ENCODE peak calls at places on chromosomes 5 and 9, in six cellular contexts. N is activated naive CD4-positive, alpha-beta T cell; J is HT1080; I is cardiac fibroblast; T is pulmonary artery endothelial cell; V is HuH-7.5. O is an unnamed sample.

GRCh38 chr5:139746691-139747582 is 48.7 kb upstream of the PSD2 start:
- DNase-seq in N (peak; percentile 26), J (no peak), I (no peak), T (no peak), V (no peak), O (peak; percentile 89)

GRCh38 chr5:36344900-36345299 is 43.2 kb upstream of the RANBP3L start:
- DNase-seq in N (no peak), J (no peak), I (no peak), T (no peak), V (no peak), O (no peak)

GRCh38 chr5:31585519-31586270 is 53.2 kb upstream of the PDZD2 start:
- DNase-seq in N (no peak), J (peak; percentile 2), I (no peak), T (no peak), V (no peak), O (no peak)

GRCh38 chr9:93565089-93565488 is 11.3 kb upstream of the PHF2 start:
- DNase-seq in N (no peak), J (no peak), I (no peak), T (no peak), V (no peak), O (no peak)

GRCh38 chr5:134396274-134396673 is 15.4 kb downstream of the CDKN2AIPNL start:
- DNase-seq in N (no peak), J (no peak), I (no peak), T (no peak), V (no peak), O (no peak)

GRCh38 chr9:122988919-122989614 is 44.4 kb upstream of the GPR21 start:
- DNase-seq in N (no peak), J (no peak), I (no peak), T (no peak), V (no peak), O (no peak)

GRCh38 chr9:35162605-35163315 is 951 bp downstream of the UNC13B start:
- DNase-seq in N (no peak), J (no peak), I (no peak), T (no peak), V (no peak), O (no peak)

GRCh38 chr5:167573274-167574127 is 717.9 kb upstream of the WWC1 start:
- DNase-seq in N (no peak), J (no peak), I (peak; percentile 47), T (no peak), V (no peak), O (no peak)

GRCh38 chr9:95055851-95056551 is 261.5 kb downstream of the FANCC start:
- DNase-seq in N (no peak), J (no peak), I (peak; percentile 69), T (peak; percentile 15), V (no peak), O (no peak)

GRCh38 chr9:21160178-21160577 is 6.3 kb downstream of the IFNA21 start:
- DNase-seq in N (no peak), J (peak; percentile 84), I (peak; percentile 30), T (no peak), V (no peak), O (no peak)

GRCh38 chr9:136454026-136454796 is 14.6 kb upstream of the INPP5E start:
- DNase-seq in N (no peak), J (no peak), I (no peak), T (no peak), V (no peak), O (no peak)

GRCh38 chr5:62268239-62268638 is 37.8 kb upstream of the KIF2A start:
- DNase-seq in N (no peak), J (peak; percentile 49), I (no peak), T (no peak), V (peak; percentile 33), O (no peak)

GRCh38 chr9:3189113-3189861 is 336.5 kb downstream of the RFX3 start:
- DNase-seq in N (no peak), J (no peak), I (no peak), T (no peak), V (no peak), O (no peak)

GRCh38 chr9:87116492-87116891 is 169.2 kb upstream of the GAS1 start:
- DNase-seq in N (no peak), J (no peak), I (no peak), T (no peak), V (no peak), O (no peak)

GRCh38 chr9:79658926-79659325 is 87.2 kb downstream of the TLE4 start:
- DNase-seq in N (no peak), J (no peak), I (no peak), T (no peak), V (no peak), O (peak; percentile 26)

GRCh38 chr9:97525451-97525850 is 24.0 kb downstream of the TMOD1 start:
- DNase-seq in N (no peak), J (no peak), I (no peak), T (no peak), V (no peak), O (no peak)

GRCh38 chr5:50814541-50814940 is 148.1 kb downstream of the PARP8 start:
- DNase-seq in N (no peak), J (no peak), I (no peak), T (no peak), V (no peak), O (no peak)

GRCh38 chr5:111502976-111503375 is 9.4 kb downstream of the STARD4 start:
- DNase-seq in N (no peak), J (no peak), I (no peak), T (no peak), V (no peak), O (no peak)

GRCh38 chr5:72221099-72221498 is 98.9 kb downstream of the MRPS27 start:
- DNase-seq in N (no peak), J (no peak), I (no peak), T (no peak), V (no peak), O (no peak)

GRCh38 chr5:157546456-157547100 is 29.0 kb downstream of the ADAM19 start:
- DNase-seq in N (no peak), J (no peak), I (peak; percentile 84), T (no peak), V (no peak), O (no peak)

GRCh38 chr9:95864852-95865580 is 10.5 kb upstream of the ERCC6L2 start:
- DNase-seq in N (no peak), J (no peak), I (no peak), T (no peak), V (no peak), O (no peak)

GRCh38 chr9:127754099-127754760 is 19.1 kb upstream of the TOR2A start:
- DNase-seq in N (no peak), J (no peak), I (no peak), T (no peak), V (no peak), O (no peak)

GRCh38 chr9:22817181-22817580 is 370.6 kb downstream of the DMRTA1 start:
- DNase-seq in N (no peak), J (peak; percentile 80), I (no peak), T (no peak), V (no peak), O (no peak)

GRCh38 chr9:121246821-121247511 is 21.0 kb upstream of the GSN start:
- DNase-seq in N (no peak), J (peak; percentile 78), I (peak; percentile 89), T (no peak), V (no peak), O (no peak)

GRCh38 chr5:14435481-14435880 is 146.1 kb upstream of the OTULINL start:
- DNase-seq in N (no peak), J (no peak), I (no peak), T (no peak), V (no peak), O (no peak)

GRCh38 chr5:58094031-58094430 is 365.9 kb downstream of the PLK2 start:
- DNase-seq in N (no peak), J (peak; percentile 94), I (no peak), T (no peak), V (no peak), O (no peak)

GRCh38 chr5:177310757-177311173 is 933 bp downstream of the MXD3 start:
- DNase-seq in N (no peak), J (peak; percentile 36), I (peak; percentile 35), T (peak; percentile 41), V (peak; percentile 59), O (no peak)

GRCh38 chr9:132739705-132740310 is 69.5 kb downstream of the GTF3C4 start:
- DNase-seq in N (no peak), J (no peak), I (no peak), T (no peak), V (no peak), O (no peak)

GRCh38 chr9:12464368-12464767 is 228.8 kb upstream of the TYRP1 start:
- DNase-seq in N (no peak), J (no peak), I (no peak), T (no peak), V (no peak), O (no peak)

GRCh38 chr9:128001411-128002298 is 20.9 kb upstream of the EEIG1 start:
- DNase-seq in N (no peak), J (peak; percentile 83), I (peak; percentile 80), T (peak; percentile 44), V (no peak), O (no peak)

GRCh38 chr9:114518120-114518519 is 12.8 kb upstream of the WHRN start:
- DNase-seq in N (no peak), J (no peak), I (no peak), T (no peak), V (no peak), O (no peak)

O was measured in stimulated activated naive CD8-positive, alpha-beta T cell treated with anti-CD3 and anti-CD28 coated beads, Interleukin-15, Interleukin-2, amounts not matched to agents 100 U/mL and 50 U/mL, for 24 hours.